ENCODE peak calls at places on chromosomes 4 and X, in nine cellular contexts. Y is endothelial cell, O is left lung, F is fibroblast of mammary gland, G is prostate gland, K is H1, C is tibial artery, P is cardiac muscle cell, N is dorsolateral prefrontal cortex. U is an unnamed sample.

GRCh38 chr4:38869511-38869910 is 1.9 kb downstream of the FAM114A1 start:
- DNase-seq in Y (no peak), O (no peak), F (peak; percentile 40), G (no peak), K (no peak), C (no peak), P (no peak), N (no peak), U (no peak)

GRCh38 chr4:8468746-8469535 is 28.4 kb downstream of the TRMT44 start:
- DNase-seq in Y (peak; percentile 80), O (peak; percentile 90), F (peak; percentile 62), G (peak; percentile 50), K (peak; percentile 92), C (no peak), P (peak; percentile 75), N (peak; percentile 60), U (peak; percentile 85)

GRCh38 chrX:31832263-31832662 is 760.4 kb upstream of the FTHL17 start:
- DNase-seq in Y (no peak), O (no peak), F (no peak), G (no peak), K (no peak), C (no peak), P (no peak), N (no peak), U (no peak)

GRCh38 chr4:168731006-168731636 is 234.3 kb downstream of the PALLD start:
- DNase-seq in Y (no peak), O (no peak), F (peak; percentile 59), G (no peak), K (no peak), C (no peak), P (peak; percentile 52), N (no peak), U (no peak)

GRCh38 chr4:147772459-147772969 is 40.6 kb downstream of the ARHGAP10 start:
- DNase-seq in Y (no peak), O (no peak), F (peak; percentile 83), G (no peak), K (no peak), C (no peak), P (peak; percentile 70), N (no peak), U (no peak)

GRCh38 chrX:2374086-2374485 is 126.7 kb downstream of the DHRSX start:
- DNase-seq in Y (no peak), O (no peak), F (peak; percentile 69), G (no peak), K (no peak), C (no peak), P (peak; percentile 46), N (no peak), U (no peak)

GRCh38 chr4:42710761-42711160 is 53.9 kb upstream of the ATP8A1 start:
- DNase-seq in Y (no peak), O (no peak), F (no peak), G (no peak), K (no peak), C (no peak), P (no peak), N (no peak), U (no peak)

GRCh38 chr4:100935090-100935489 is 412.2 kb downstream of the PPP3CA start:
- DNase-seq in Y (no peak), O (no peak), F (peak; percentile 20), G (no peak), K (no peak), C (no peak), P (no peak), N (no peak), U (no peak)

GRCh38 chr4:29128810-29129209 is 1591.4 kb upstream of the PCDH7 start:
- DNase-seq in Y (no peak), O (no peak), F (no peak), G (no peak), K (no peak), C (no peak), P (no peak), N (no peak), U (no peak)

GRCh38 chr4:88597970-88598369 is 5.7 kb downstream of the HERC3 start:
- DNase-seq in Y (no peak), O (no peak), F (no peak), G (no peak), K (no peak), C (no peak), P (no peak), N (no peak), U (no peak)

GRCh38 chr4:88592600-88593448 is 544 bp downstream of the HERC3 start:
- DNase-seq in Y (peak; percentile 65), O (peak; percentile 98), F (peak; percentile 73), G (peak; percentile 82), K (peak; percentile 80), C (peak; percentile 78), P (peak; percentile 76), N (peak; percentile 82), U (peak; percentile 92)

GRCh38 chr4:88587285-88587684 is 5.0 kb upstream of the HERC3 start:
- DNase-seq in Y (no peak), O (no peak), F (no peak), G (no peak), K (no peak), C (no peak), P (no peak), N (no peak), U (no peak)

DNA sequence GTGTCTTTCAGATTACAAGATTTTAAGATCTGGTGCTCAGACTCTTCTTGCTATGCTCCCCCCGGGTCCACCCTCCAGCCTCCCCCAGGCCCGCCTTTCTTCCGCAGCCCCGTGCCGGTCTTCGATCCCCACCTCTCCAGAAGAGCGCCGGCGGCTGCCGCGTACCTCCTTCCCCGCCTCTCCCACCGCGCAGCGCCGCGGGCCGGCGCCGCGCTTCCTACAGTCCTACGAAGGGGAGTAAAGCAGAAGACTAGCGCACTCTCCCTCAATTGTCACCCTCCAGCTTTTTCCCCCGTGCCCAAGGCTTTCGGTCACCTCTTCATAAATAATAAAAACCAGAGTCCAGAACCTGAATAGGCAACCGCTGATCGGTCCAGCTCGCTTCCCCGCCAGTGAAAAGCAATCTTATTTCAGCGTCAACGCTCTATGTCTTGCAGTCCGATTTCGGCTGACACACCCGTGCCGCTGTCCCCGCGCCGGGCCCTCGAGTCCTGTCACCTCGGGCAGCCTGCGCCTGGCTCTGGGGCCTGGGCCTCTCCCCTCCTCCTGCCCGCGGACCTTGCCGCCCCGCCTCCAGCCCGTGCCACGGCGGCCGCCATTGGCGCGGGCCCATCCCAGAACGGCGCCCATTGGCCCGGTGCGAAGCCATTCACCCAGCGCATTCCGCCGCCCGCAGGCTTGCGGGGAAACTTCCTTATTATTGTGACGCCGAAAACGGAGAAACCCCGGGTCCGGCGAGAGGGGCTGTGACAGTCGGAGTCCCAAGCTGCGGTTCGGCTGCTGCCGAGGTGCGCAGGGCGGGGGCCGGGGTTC is at the start of gene HERC3:
- DNase-seq in Y (peak; percentile 92), O (peak; percentile 98), F (peak; percentile 76), G (peak; percentile 91), K (peak; percentile 96), C (peak; percentile 89), P (peak; percentile 90), N (peak; percentile 90), U (peak; percentile 96)
- TF ChIP-seq CTCF in Y (no peak), O (no peak), F (no peak), G (no peak), K (no peak), C (peak; percentile 26), P (peak; percentile 1), N (no peak), U (no peak)

GRCh38 chr4:63558709-63559108 is 850.5 kb downstream of the TECRL start:
- DNase-seq in Y (no peak), O (no peak), F (no peak), G (no peak), K (no peak), C (no peak), P (no peak), N (no peak), U (no peak)

GRCh38 chr4:63566658-63567057 is 842.6 kb downstream of the TECRL start:
- DNase-seq in Y (no peak), O (no peak), F (no peak), G (no peak), K (no peak), C (no peak), P (no peak), N (no peak), U (no peak)

DNA sequence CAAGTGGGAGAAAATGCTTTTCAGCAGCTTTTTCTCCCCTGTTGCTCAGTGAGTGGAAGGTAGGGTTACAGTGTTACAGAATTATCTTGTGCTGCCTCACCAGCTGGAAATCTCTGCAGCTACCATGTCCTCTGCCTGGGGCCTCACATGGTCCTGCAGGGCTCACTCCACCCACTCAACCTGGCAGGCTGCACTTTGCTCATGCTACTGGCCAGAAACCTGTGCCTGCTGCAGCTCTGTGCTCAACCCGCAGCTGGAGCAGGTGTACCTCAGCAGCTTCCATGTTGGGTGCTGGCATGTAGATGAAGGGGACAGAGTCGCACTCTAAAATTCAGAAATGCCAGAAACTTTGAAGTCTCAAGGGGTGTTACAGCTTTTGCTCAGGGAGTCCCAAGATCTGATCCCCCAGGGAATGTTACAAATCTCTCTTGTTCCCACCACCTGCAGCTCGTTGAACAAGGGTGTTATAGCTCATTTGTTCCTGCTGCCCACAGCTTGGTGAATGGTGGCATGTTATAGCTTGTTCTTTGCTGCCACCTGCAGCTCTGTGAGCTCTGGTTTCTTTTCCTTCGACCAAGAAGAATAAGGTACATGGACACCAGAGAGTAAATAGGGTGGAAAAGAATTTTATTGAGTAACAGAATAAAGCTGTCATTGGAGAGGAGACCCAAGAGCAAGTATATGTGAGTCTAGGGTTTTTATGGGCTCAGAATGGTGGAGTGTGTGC is 845.8 kb downstream of the TECRL start:
- DNase-seq in Y (no peak), O (no peak), F (no peak), G (no peak), K (no peak), C (no peak), P (no peak), N (no peak), U (no peak)
- TF ChIP-seq CTCF in Y (no peak), O (no peak), F (no peak), G (no peak), K (peak; percentile 46), C (no peak), P (no peak), N (peak; percentile 27), U (peak; percentile 6)

DNA sequence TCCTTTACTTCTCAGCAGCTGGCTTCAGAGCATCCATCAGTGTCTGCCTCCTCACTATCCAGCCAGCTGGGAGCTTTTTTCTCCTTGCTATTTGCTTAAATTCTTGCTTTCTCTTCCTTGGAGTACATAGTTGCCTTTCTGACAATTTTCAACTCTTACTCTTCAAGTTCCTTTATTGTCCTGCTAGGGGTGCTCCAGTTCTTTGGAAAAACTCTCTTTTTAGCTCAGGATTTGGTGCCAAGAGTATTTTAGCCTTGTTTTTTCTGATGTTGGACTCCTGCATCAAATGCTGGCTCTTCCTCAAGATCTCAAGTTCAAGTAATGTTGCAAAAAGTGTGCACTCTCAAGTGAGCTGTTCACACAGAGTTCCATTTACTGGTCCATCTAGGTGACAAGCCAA is 126.4 kb downstream of the KDR start:
- DNase-seq in Y (no peak), O (no peak), F (peak; percentile 59), G (no peak), K (no peak), C (no peak), P (peak; percentile 86), N (no peak), U (no peak)
- TF ChIP-seq CTCF in Y (no peak), O (peak; percentile 48), F (peak; percentile 43), G (no peak), K (peak; percentile 52), C (peak; percentile 68), P (peak; percentile 68), N (peak; percentile 67), U (no peak)

DNA sequence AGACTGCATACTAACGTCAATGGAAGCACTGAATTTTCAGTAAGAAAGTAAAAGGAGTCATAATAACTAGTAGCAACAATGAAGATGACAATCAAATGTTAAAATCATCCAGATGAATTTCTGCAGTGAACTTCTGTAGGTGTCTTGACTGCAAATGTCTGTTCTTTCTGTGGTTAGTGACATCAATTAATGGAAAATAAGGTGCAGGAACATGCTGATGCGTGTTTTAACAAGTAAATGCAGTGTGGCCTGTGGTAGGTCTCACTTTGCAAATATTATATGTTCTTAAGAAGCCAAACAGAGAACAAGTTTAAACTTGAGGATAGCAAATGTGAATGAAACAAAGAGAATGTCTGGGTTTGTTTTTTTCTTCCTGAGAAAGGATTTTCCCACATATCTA is 2.6 kb upstream of the DTHD1 start:
- DNase-seq in Y (no peak), O (no peak), F (no peak), G (peak; percentile 54), K (no peak), C (no peak), P (no peak), N (no peak), U (no peak)
- TF ChIP-seq CTCF in Y (no peak), O (no peak), F (no peak), G (no peak), K (no peak), C (no peak), P (no peak), N (no peak), U (no peak)